ENCODE peak calls at places on chromosomes 5 and 9, in ten cellular contexts. V is WERI-Rb-1, D is HCT116, W is hepatocyte, Q is AG10803, O is HepG2, M is A673, F is foreskin fibroblast, X is ascending aorta, Z is colonic mucosa. A is an unnamed sample.

GRCh38 chr5:38433160-38433861 is 123.1 kb downstream of the LIFR start:
- DNase-seq in X (no peak), Q (peak; percentile 94), F (peak; percentile 74), W (peak; percentile 45), Z (no peak), M (no peak), D (no peak), O (no peak), V (no peak), A (peak; percentile 42)

GRCh38 chr5:83095163-83095972 is 18.0 kb downstream of the XRCC4 start:
- DNase-seq in F (no peak), Z (no peak), V (no peak), Q (no peak), X (no peak), D (no peak), W (no peak), M (no peak), O (no peak), A (no peak)

GRCh38 chr9:9997585-9997984 is 615.2 kb downstream of the PTPRD start:
- DNase-seq in D (no peak), M (no peak), X (no peak), F (no peak), Z (no peak), V (no peak), O (no peak), W (no peak), Q (no peak), A (no peak)

GRCh38 chr5:54563083-54563761 is 45.7 kb downstream of the SNX18 start:
- DNase-seq in X (no peak), M (no peak), Z (no peak), Q (no peak), O (no peak), F (no peak), D (no peak), V (no peak), W (no peak), A (no peak)

GRCh38 chr9:105912868-105913516 is 218.7 kb downstream of the TMEM38B start:
- DNase-seq in M (no peak), X (no peak), Z (no peak), F (no peak), W (peak; percentile 40), O (no peak), Q (no peak), D (peak; percentile 53), V (no peak), A (no peak)

GRCh38 chr9:38068866-38069628 is at the start of gene SHB:
- DNase-seq in Z (peak; percentile 81), W (peak; percentile 91), F (peak; percentile 62), D (no peak), V (peak; percentile 83), M (peak; percentile 87), X (no peak), Q (peak; percentile 43), O (peak; percentile 56), A (no peak)

GRCh38 chr9:127112056-127112455 is 10.4 kb downstream of the ANGPTL2 start:
- DNase-seq in Q (no peak), X (no peak), V (no peak), O (no peak), M (no peak), F (no peak), W (no peak), D (no peak), Z (no peak), A (no peak)

GRCh38 chr5:67059747-67060490 is 136.7 kb downstream of the CD180 start:
- DNase-seq in D (no peak), Z (no peak), Q (peak; percentile 9), F (peak; percentile 47), M (no peak), O (no peak), V (no peak), W (no peak), X (no peak), A (no peak)

GRCh38 chr5:42840279-42840678 is 28.6 kb upstream of the SELENOP start:
- DNase-seq in X (no peak), Q (peak; percentile 95), O (peak; percentile 38), D (no peak), M (peak; percentile 30), Z (peak; percentile 50), W (peak; percentile 66), V (no peak), F (peak; percentile 72), A (peak; percentile 35)

GRCh38 chr9:132798817-132799790 is 79.0 kb downstream of the AK8 start:
- DNase-seq in V (peak; percentile 78), F (no peak), Z (peak; percentile 75), X (no peak), O (peak; percentile 27), Q (no peak), D (no peak), M (peak; percentile 22), W (peak; percentile 37), A (no peak)

GRCh38 chr5:110852053-110852452 is 113.2 kb downstream of the SLC25A46 start:
- DNase-seq in F (no peak), Q (no peak), X (no peak), Z (no peak), M (no peak), W (no peak), D (no peak), V (no peak), O (no peak), A (no peak)

GRCh38 chr5:110852541-110852940 is 113.7 kb downstream of the SLC25A46 start:
- DNase-seq in O (no peak), Z (no peak), Q (no peak), V (no peak), W (no peak), M (no peak), F (no peak), D (no peak), X (no peak), A (no peak)

GRCh38 chr5:110855961-110856360 is 117.2 kb downstream of the SLC25A46 start:
- DNase-seq in Z (no peak), Q (no peak), D (no peak), X (no peak), O (no peak), M (no peak), W (no peak), F (no peak), V (no peak), A (no peak)

GRCh38 chr5:110853267-110853666 is 114.5 kb downstream of the SLC25A46 start:
- DNase-seq in Q (no peak), O (no peak), F (peak; percentile 16), Z (no peak), M (no peak), W (no peak), D (no peak), V (no peak), X (no peak), A (no peak)

GRCh38 chr5:110854200-110854599 is 115.4 kb downstream of the SLC25A46 start:
- DNase-seq in O (no peak), Q (no peak), X (no peak), M (no peak), W (no peak), Z (no peak), F (no peak), D (no peak), V (no peak), A (no peak)
- TF ChIP-seq CTCF in O (no peak), Q (no peak), X (no peak), M (no peak), W (no peak), Z (no peak), F (no peak), D (no peak), V (no peak), A (no peak)

DNA sequence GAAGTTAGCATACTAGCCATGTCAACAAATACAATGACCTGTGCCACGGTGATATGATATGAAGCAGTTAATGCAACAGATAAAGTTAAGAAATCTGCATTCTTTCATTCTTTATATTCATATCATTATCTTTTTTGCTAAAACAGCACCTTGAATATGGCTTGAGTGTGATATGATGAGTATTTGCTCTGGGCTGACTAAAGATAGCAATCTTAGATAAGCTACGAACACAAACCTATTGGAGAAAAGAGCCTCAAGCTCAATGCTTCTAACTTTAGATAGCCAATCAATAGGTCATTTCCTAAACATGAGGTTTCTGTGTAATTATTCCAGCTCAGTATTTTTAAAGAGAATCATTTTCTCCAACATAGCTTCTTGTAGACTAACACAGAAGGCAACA is 61.7 kb downstream of the NR2F1 start:
- DNase-seq in V (no peak), M (no peak), Z (no peak), Q (no peak), F (no peak), X (no peak), D (no peak), O (no peak), W (no peak), A (no peak)
- H3K4me3 ChIP-seq in V (no peak overlapping the region), M (no peak overlapping the region), Z (no peak overlapping the region), Q (no peak overlapping the region), F (no peak overlapping the region), X (no peak overlapping the region), D (no peak overlapping the region), O (no peak overlapping the region), W (no peak overlapping the region), A (no peak overlapping the region)

DNA sequence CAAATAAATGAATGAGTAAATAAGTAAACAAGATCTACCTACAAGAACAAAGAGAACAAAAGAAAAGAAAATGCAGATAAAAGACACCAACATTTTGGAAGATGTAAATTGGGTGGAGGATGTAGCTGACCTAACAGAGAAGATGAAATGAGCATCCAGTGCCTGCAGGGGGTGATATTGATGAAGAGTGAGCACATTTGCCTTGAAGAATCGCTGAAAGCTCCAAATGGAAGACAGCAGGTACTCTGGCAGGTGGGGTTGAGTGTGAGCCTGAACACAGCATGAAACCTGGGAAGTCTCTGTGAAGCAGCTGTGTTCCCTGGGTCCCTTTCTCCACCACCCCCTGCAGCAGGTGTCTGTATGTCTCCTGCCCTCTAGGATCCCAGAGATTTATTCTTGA is 125.6 kb downstream of the NXNL2 start:
- DNase-seq in W (peak; percentile 44), D (peak; percentile 12), O (peak; percentile 50), V (peak; percentile 47), M (peak; percentile 75), F (no peak), X (no peak), Q (peak; percentile 33), Z (no peak), A (no peak)
- TF ChIP-seq CTCF in W (peak; percentile 45), D (peak; percentile 54), O (peak; percentile 80), V (peak; percentile 63), M (peak; percentile 73), F (peak; percentile 63), X (no peak), Q (peak; percentile 66), Z (no peak), A (peak; percentile 49)

GRCh38 chr9:128242828-128243485 is 32.9 kb downstream of the GOLGA2 start:
- DNase-seq in D (no peak), X (no peak), F (peak; percentile 44), M (no peak), Q (peak; percentile 69), O (no peak), W (peak; percentile 66), Z (no peak), V (no peak), A (no peak)

GRCh38 chr9:128243486-128244415 is 32.1 kb downstream of the GOLGA2 start:
- DNase-seq in F (peak; percentile 49), M (no peak), V (no peak), Z (no peak), Q (peak; percentile 75), X (no peak), D (no peak), W (peak; percentile 52), O (no peak), A (no peak)

GRCh38 chr9:128246471-128246870 is 29.3 kb downstream of the GOLGA2 start:
- DNase-seq in D (no peak), W (no peak), M (no peak), F (no peak), O (no peak), Z (no peak), Q (no peak), V (no peak), X (no peak), A (no peak)

GRCh38 chr9:128245293-128246151 is 30.3 kb downstream of the GOLGA2 start:
- DNase-seq in X (no peak), M (no peak), D (no peak), V (no peak), O (peak; percentile 72), F (peak; percentile 84), Z (peak; percentile 30), Q (peak; percentile 76), W (peak; percentile 79), A (peak; percentile 7)

GRCh38 chr9:128244443-128245226 is 31.2 kb downstream of the GOLGA2 start:
- DNase-seq in F (peak; percentile 95), V (no peak), Q (peak; percentile 94), O (peak; percentile 51), W (peak; percentile 92), D (no peak), M (peak; percentile 42), X (no peak), Z (peak; percentile 65), A (no peak)
- H3K4me3 ChIP-seq in F (peak overlapping the region; percentile 61), V (no peak overlapping the region), Q (peak overlapping the region; percentile 86), O (peak overlapping the region; percentile 17), W (peak overlapping the region; percentile 37), D (no peak overlapping the region), M (no peak overlapping the region), X (peak overlapping the region; percentile 44), Z (no peak overlapping the region), A (no peak overlapping the region)